ENCODE peak calls at places on chromosomes 1 and 21, in eight cellular contexts. One of them, this sample, is unnamed.

GRCh38 chr21:43333301-43334062 is 93.4 kb downstream of the SIK1 start:
- DNase-seq in tibial nerve: peak
- DNase-seq in CD8-positive, alpha-beta T cell: no peak
- DNase-seq in caudate nucleus: no peak
- DNase-seq in brain microvascular endothelial cell: peak
- DNase-seq in thoracic aorta: no peak
- DNase-seq in neuronal stem cell: peak
- DNase-seq in naive thymus-derived CD4-positive, alpha-beta T cell: no peak
- DNase-seq in this sample: no peak

GRCh38 chr1:3531928-3532327 is 77.5 kb downstream of the ARHGEF16 start:
- DNase-seq in tibial nerve: no peak
- DNase-seq in CD8-positive, alpha-beta T cell: no peak
- DNase-seq in caudate nucleus: no peak
- DNase-seq in brain microvascular endothelial cell: no peak
- DNase-seq in thoracic aorta: no peak
- DNase-seq in neuronal stem cell: no peak
- DNase-seq in naive thymus-derived CD4-positive, alpha-beta T cell: no peak
- DNase-seq in this sample: no peak

GRCh38 chr1:212004888-212005287 is 30.5 kb downstream of the INTS7 start:
- DNase-seq in tibial nerve: no peak
- DNase-seq in CD8-positive, alpha-beta T cell: no peak
- DNase-seq in caudate nucleus: no peak
- DNase-seq in brain microvascular endothelial cell: no peak
- DNase-seq in thoracic aorta: no peak
- DNase-seq in neuronal stem cell: no peak
- DNase-seq in naive thymus-derived CD4-positive, alpha-beta T cell: no peak
- DNase-seq in this sample: no peak

GRCh38 chr1:160326393-160326792 is 16.7 kb downstream of the COPA start:
- DNase-seq in tibial nerve: no peak
- DNase-seq in CD8-positive, alpha-beta T cell: no peak
- DNase-seq in caudate nucleus: no peak
- DNase-seq in brain microvascular endothelial cell: no peak
- DNase-seq in thoracic aorta: no peak
- DNase-seq in neuronal stem cell: no peak
- DNase-seq in naive thymus-derived CD4-positive, alpha-beta T cell: no peak
- DNase-seq in this sample: no peak

GRCh38 chr1:170445096-170445495 is 86.9 kb upstream of the GORAB start:
- DNase-seq in tibial nerve: no peak
- DNase-seq in CD8-positive, alpha-beta T cell: no peak
- DNase-seq in caudate nucleus: no peak
- DNase-seq in brain microvascular endothelial cell: peak
- DNase-seq in thoracic aorta: no peak
- DNase-seq in neuronal stem cell: no peak
- DNase-seq in naive thymus-derived CD4-positive, alpha-beta T cell: no peak
- DNase-seq in this sample: no peak

GRCh38 chr1:2880812-2881295 is 79.4 kb upstream of the TTC34 start:
- DNase-seq in tibial nerve: no peak
- DNase-seq in CD8-positive, alpha-beta T cell: no peak
- DNase-seq in caudate nucleus: no peak
- DNase-seq in brain microvascular endothelial cell: no peak
- DNase-seq in thoracic aorta: no peak
- DNase-seq in neuronal stem cell: no peak
- DNase-seq in naive thymus-derived CD4-positive, alpha-beta T cell: no peak
- DNase-seq in this sample: no peak

GRCh38 chr1:30042438-30043147 is 680.8 kb downstream of the MATN1 start:
- DNase-seq in tibial nerve: no peak
- DNase-seq in CD8-positive, alpha-beta T cell: no peak
- DNase-seq in caudate nucleus: no peak
- DNase-seq in brain microvascular endothelial cell: no peak
- DNase-seq in thoracic aorta: no peak
- DNase-seq in neuronal stem cell: no peak
- DNase-seq in naive thymus-derived CD4-positive, alpha-beta T cell: no peak
- DNase-seq in this sample: no peak

GRCh38 chr1:240031009-240031408 is 60.7 kb upstream of the FMN2 start:
- DNase-seq in tibial nerve: no peak
- DNase-seq in CD8-positive, alpha-beta T cell: no peak
- DNase-seq in caudate nucleus: no peak
- DNase-seq in brain microvascular endothelial cell: peak
- DNase-seq in thoracic aorta: no peak
- DNase-seq in neuronal stem cell: no peak
- DNase-seq in naive thymus-derived CD4-positive, alpha-beta T cell: no peak
- DNase-seq in this sample: no peak

GRCh38 chr1:226332947-226333346 is 24.0 kb upstream of the LIN9 start:
- DNase-seq in tibial nerve: no peak
- DNase-seq in CD8-positive, alpha-beta T cell: no peak
- DNase-seq in caudate nucleus: no peak
- DNase-seq in brain microvascular endothelial cell: no peak
- DNase-seq in thoracic aorta: no peak
- DNase-seq in neuronal stem cell: no peak
- DNase-seq in naive thymus-derived CD4-positive, alpha-beta T cell: no peak
- DNase-seq in this sample: no peak

GRCh38 chr1:188670837-188671236 is 1806.8 kb downstream of the BRINP3 start:
- DNase-seq in tibial nerve: no peak
- DNase-seq in CD8-positive, alpha-beta T cell: no peak
- DNase-seq in caudate nucleus: no peak
- DNase-seq in brain microvascular endothelial cell: no peak
- DNase-seq in thoracic aorta: no peak
- DNase-seq in neuronal stem cell: no peak
- DNase-seq in naive thymus-derived CD4-positive, alpha-beta T cell: no peak
- DNase-seq in this sample: no peak

GRCh38 chr1:3922201-3922725 is 22.2 kb upstream of the C1orf174 start:
- DNase-seq in tibial nerve: no peak
- DNase-seq in CD8-positive, alpha-beta T cell: no peak
- DNase-seq in caudate nucleus: no peak
- DNase-seq in brain microvascular endothelial cell: no peak
- DNase-seq in thoracic aorta: no peak
- DNase-seq in neuronal stem cell: no peak
- DNase-seq in naive thymus-derived CD4-positive, alpha-beta T cell: no peak
- DNase-seq in this sample: no peak

GRCh38 chr1:113515498-113515897 is 125.2 kb downstream of the MAGI3 start:
- DNase-seq in tibial nerve: no peak
- DNase-seq in CD8-positive, alpha-beta T cell: no peak
- DNase-seq in caudate nucleus: no peak
- DNase-seq in brain microvascular endothelial cell: no peak
- DNase-seq in thoracic aorta: no peak
- DNase-seq in neuronal stem cell: no peak
- DNase-seq in naive thymus-derived CD4-positive, alpha-beta T cell: no peak
- DNase-seq in this sample: no peak

GRCh38 chr1:45299981-45300668 is 26.6 kb upstream of the HPDL start:
- DNase-seq in tibial nerve: peak
- DNase-seq in CD8-positive, alpha-beta T cell: peak
- DNase-seq in caudate nucleus: peak
- DNase-seq in brain microvascular endothelial cell: peak
- DNase-seq in thoracic aorta: no peak
- DNase-seq in neuronal stem cell: peak
- DNase-seq in naive thymus-derived CD4-positive, alpha-beta T cell: peak
- DNase-seq in this sample: no peak

GRCh38 chr1:5731110-5731423 is 261.2 kb downstream of the NPHP4 start:
- DNase-seq in tibial nerve: no peak
- DNase-seq in CD8-positive, alpha-beta T cell: no peak
- DNase-seq in caudate nucleus: no peak
- DNase-seq in brain microvascular endothelial cell: no peak
- DNase-seq in thoracic aorta: no peak
- DNase-seq in neuronal stem cell: no peak
- DNase-seq in naive thymus-derived CD4-positive, alpha-beta T cell: no peak
- DNase-seq in this sample: no peak

GRCh38 chr1:104636581-104636980 is 886.9 kb downstream of the AMY1C start:
- DNase-seq in tibial nerve: no peak
- DNase-seq in CD8-positive, alpha-beta T cell: no peak
- DNase-seq in caudate nucleus: no peak
- DNase-seq in brain microvascular endothelial cell: no peak
- DNase-seq in thoracic aorta: no peak
- DNase-seq in neuronal stem cell: no peak
- DNase-seq in naive thymus-derived CD4-positive, alpha-beta T cell: no peak
- DNase-seq in this sample: no peak

GRCh38 chr1:184972281-184973055 is 1.8 kb downstream of the NIBAN1 start:
- DNase-seq in tibial nerve: no peak
- DNase-seq in CD8-positive, alpha-beta T cell: no peak
- DNase-seq in caudate nucleus: no peak
- DNase-seq in brain microvascular endothelial cell: no peak
- DNase-seq in thoracic aorta: no peak
- DNase-seq in neuronal stem cell: no peak
- DNase-seq in naive thymus-derived CD4-positive, alpha-beta T cell: no peak
- DNase-seq in this sample: no peak

GRCh38 chr1:22398656-22399420 is 52.8 kb upstream of the ZBTB40 start:
- DNase-seq in tibial nerve: no peak
- DNase-seq in CD8-positive, alpha-beta T cell: no peak
- DNase-seq in caudate nucleus: no peak
- DNase-seq in brain microvascular endothelial cell: no peak
- DNase-seq in thoracic aorta: no peak
- DNase-seq in neuronal stem cell: no peak
- DNase-seq in naive thymus-derived CD4-positive, alpha-beta T cell: peak
- DNase-seq in this sample: no peak

GRCh38 chr1:241063281-241063680 is 293.7 kb downstream of the RGS7 start:
- DNase-seq in tibial nerve: no peak
- DNase-seq in CD8-positive, alpha-beta T cell: no peak
- DNase-seq in caudate nucleus: no peak
- DNase-seq in brain microvascular endothelial cell: no peak
- DNase-seq in thoracic aorta: no peak
- DNase-seq in neuronal stem cell: no peak
- DNase-seq in naive thymus-derived CD4-positive, alpha-beta T cell: no peak
- DNase-seq in this sample: no peak

GRCh38 chr1:86841120-86841519 is 72.8 kb downstream of the SELENOF start:
- DNase-seq in tibial nerve: no peak
- DNase-seq in CD8-positive, alpha-beta T cell: no peak
- DNase-seq in caudate nucleus: no peak
- DNase-seq in brain microvascular endothelial cell: no peak
- DNase-seq in thoracic aorta: no peak
- DNase-seq in neuronal stem cell: no peak
- DNase-seq in naive thymus-derived CD4-positive, alpha-beta T cell: no peak
- DNase-seq in this sample: no peak

GRCh38 chr1:201785291-201785690 is 43.7 kb upstream of the IPO9 start:
- DNase-seq in tibial nerve: no peak
- DNase-seq in CD8-positive, alpha-beta T cell: no peak
- DNase-seq in caudate nucleus: no peak
- DNase-seq in brain microvascular endothelial cell: no peak
- DNase-seq in thoracic aorta: no peak
- DNase-seq in neuronal stem cell: no peak
- DNase-seq in naive thymus-derived CD4-positive, alpha-beta T cell: no peak
- DNase-seq in this sample: no peak

GRCh38 chr1:201788296-201788695 is 40.7 kb upstream of the IPO9 start:
- DNase-seq in tibial nerve: no peak
- DNase-seq in CD8-positive, alpha-beta T cell: no peak
- DNase-seq in caudate nucleus: no peak
- DNase-seq in brain microvascular endothelial cell: no peak
- DNase-seq in thoracic aorta: no peak
- DNase-seq in neuronal stem cell: no peak
- DNase-seq in naive thymus-derived CD4-positive, alpha-beta T cell: no peak
- DNase-seq in this sample: no peak

GRCh38 chr1:201783572-201783971 is 45.4 kb upstream of the IPO9 start:
- DNase-seq in tibial nerve: no peak
- DNase-seq in CD8-positive, alpha-beta T cell: no peak
- DNase-seq in caudate nucleus: no peak
- DNase-seq in brain microvascular endothelial cell: no peak
- DNase-seq in thoracic aorta: no peak
- DNase-seq in neuronal stem cell: no peak
- DNase-seq in naive thymus-derived CD4-positive, alpha-beta T cell: no peak
- DNase-seq in this sample: no peak

GRCh38 chr1:201789245-201789644 is 39.7 kb upstream of the IPO9 start:
- DNase-seq in tibial nerve: no peak
- DNase-seq in CD8-positive, alpha-beta T cell: no peak
- DNase-seq in caudate nucleus: no peak
- DNase-seq in brain microvascular endothelial cell: no peak
- DNase-seq in thoracic aorta: no peak
- DNase-seq in neuronal stem cell: no peak
- DNase-seq in naive thymus-derived CD4-positive, alpha-beta T cell: no peak
- DNase-seq in this sample: no peak

GRCh38 chr1:201786824-201787223 is 42.1 kb upstream of the IPO9 start:
- DNase-seq in tibial nerve: peak
- DNase-seq in CD8-positive, alpha-beta T cell: no peak
- DNase-seq in caudate nucleus: no peak
- DNase-seq in brain microvascular endothelial cell: no peak
- DNase-seq in thoracic aorta: peak
- DNase-seq in neuronal stem cell: no peak
- DNase-seq in naive thymus-derived CD4-positive, alpha-beta T cell: no peak
- DNase-seq in this sample: no peak
- H3K27ac ChIP-seq in tibial nerve: no peak
- H3K27ac ChIP-seq in CD8-positive, alpha-beta T cell: no peak
- H3K27ac ChIP-seq in caudate nucleus: peak
- H3K27ac ChIP-seq in brain microvascular endothelial cell: no peak
- H3K27ac ChIP-seq in thoracic aorta: peak
- H3K27ac ChIP-seq in neuronal stem cell: no peak
- H3K27ac ChIP-seq in naive thymus-derived CD4-positive, alpha-beta T cell: no peak
- H3K27ac ChIP-seq in this sample: peak

DNA sequence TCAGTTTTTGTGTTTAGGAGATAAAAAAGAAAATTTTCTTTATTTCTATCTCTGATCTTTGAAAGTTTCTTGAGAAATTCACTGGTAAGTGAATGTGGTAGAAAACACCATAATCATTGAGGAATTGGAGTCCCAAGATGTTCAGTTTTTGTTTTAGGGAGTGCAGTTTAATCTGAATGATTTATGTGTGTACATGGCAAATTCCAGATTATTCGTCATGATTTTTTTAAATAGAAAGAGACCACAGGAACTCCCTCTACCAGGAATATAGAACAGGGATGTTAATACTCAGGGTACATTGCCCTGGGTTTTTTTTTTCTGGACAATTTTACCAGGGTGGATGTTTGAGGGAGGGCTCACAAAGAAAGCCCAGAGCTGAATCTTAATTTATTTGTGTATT is 109.0 kb downstream of the VPS13D start:
- DNase-seq in tibial nerve: no peak
- DNase-seq in CD8-positive, alpha-beta T cell: no peak
- DNase-seq in caudate nucleus: no peak
- DNase-seq in brain microvascular endothelial cell: no peak
- DNase-seq in thoracic aorta: no peak
- DNase-seq in neuronal stem cell: no peak
- DNase-seq in naive thymus-derived CD4-positive, alpha-beta T cell: no peak
- DNase-seq in this sample: no peak
- H3K27ac ChIP-seq in tibial nerve: no peak
- H3K27ac ChIP-seq in CD8-positive, alpha-beta T cell: no peak
- H3K27ac ChIP-seq in caudate nucleus: peak
- H3K27ac ChIP-seq in brain microvascular endothelial cell: no peak
- H3K27ac ChIP-seq in thoracic aorta: peak
- H3K27ac ChIP-seq in neuronal stem cell: no peak
- H3K27ac ChIP-seq in naive thymus-derived CD4-positive, alpha-beta T cell: peak
- H3K27ac ChIP-seq in this sample: no peak

DNA sequence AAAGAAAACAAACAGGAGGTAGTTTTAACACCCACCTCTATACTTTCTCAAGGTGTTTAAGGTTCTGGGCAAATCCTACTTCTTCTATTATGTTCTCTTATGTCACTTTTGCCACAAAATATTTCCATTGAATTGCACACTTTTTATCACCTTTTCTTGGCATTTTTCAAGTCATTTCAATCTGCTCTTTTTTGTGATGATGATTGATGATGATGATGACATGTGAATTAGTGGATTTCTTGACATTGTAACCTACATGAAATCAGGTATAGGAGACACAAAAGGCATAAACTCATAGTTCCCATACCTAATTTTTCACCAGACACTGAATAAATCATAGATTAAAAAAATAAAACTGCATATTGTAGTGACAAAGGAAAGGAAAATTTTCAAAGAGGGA is 4.2 kb downstream of the PTPRC start:
- DNase-seq in tibial nerve: no peak
- DNase-seq in CD8-positive, alpha-beta T cell: no peak
- DNase-seq in caudate nucleus: no peak
- DNase-seq in brain microvascular endothelial cell: no peak
- DNase-seq in thoracic aorta: no peak
- DNase-seq in neuronal stem cell: no peak
- DNase-seq in naive thymus-derived CD4-positive, alpha-beta T cell: no peak
- DNase-seq in this sample: no peak
- H3K27ac ChIP-seq in tibial nerve: no peak
- H3K27ac ChIP-seq in CD8-positive, alpha-beta T cell: peak
- H3K27ac ChIP-seq in caudate nucleus: no peak
- H3K27ac ChIP-seq in brain microvascular endothelial cell: no peak
- H3K27ac ChIP-seq in thoracic aorta: no peak
- H3K27ac ChIP-seq in neuronal stem cell: no peak
- H3K27ac ChIP-seq in naive thymus-derived CD4-positive, alpha-beta T cell: peak
- H3K27ac ChIP-seq in this sample: no peak

GRCh38 chr1:110619412-110620249 is 13.5 kb upstream of the KCNA2 start:
- DNase-seq in tibial nerve: peak
- DNase-seq in CD8-positive, alpha-beta T cell: peak
- DNase-seq in caudate nucleus: peak
- DNase-seq in brain microvascular endothelial cell: peak
- DNase-seq in thoracic aorta: peak
- DNase-seq in neuronal stem cell: peak
- DNase-seq in naive thymus-derived CD4-positive, alpha-beta T cell: peak
- DNase-seq in this sample: peak
- H3K27ac ChIP-seq in tibial nerve: no peak
- H3K27ac ChIP-seq in CD8-positive, alpha-beta T cell: peak
- H3K27ac ChIP-seq in caudate nucleus: peak
- H3K27ac ChIP-seq in brain microvascular endothelial cell: no peak
- H3K27ac ChIP-seq in thoracic aorta: no peak
- H3K27ac ChIP-seq in neuronal stem cell: no peak
- H3K27ac ChIP-seq in naive thymus-derived CD4-positive, alpha-beta T cell: peak
- H3K27ac ChIP-seq in this sample: no peak

This sample was measured in substantia nigra.